ENCODE peak calls at places on chromosomes 12 and 14, in six cellular contexts. Q is heart left ventricle, N is cardiac fibroblast, F is upper lobe of left lung, M is lower leg skin, Z is dorsolateral prefrontal cortex. V is an unnamed sample.

GRCh38 chr12:25670076-25671055 is 117.3 kb upstream of the LMNTD1 start:
- DNase-seq in Q (no peak), N (peak), F (no peak), M (no peak), Z (no peak), V (no peak)

GRCh38 chr12:73817161-73817560 is 720.5 kb upstream of the ATXN7L3B start:
- DNase-seq in Q (no peak), N (no peak), F (no peak), M (no peak), Z (no peak), V (no peak)

GRCh38 chr14:77347746-77348145 is 26.9 kb downstream of the GSTZ1 start:
- DNase-seq in Q (no peak), N (no peak), F (no peak), M (no peak), Z (no peak), V (no peak)

GRCh38 chr12:19885987-19886804 is 446.9 kb downstream of the AEBP2 start:
- DNase-seq in Q (no peak), N (no peak), F (no peak), M (no peak), Z (no peak), V (no peak)

GRCh38 chr14:25056688-25057078 is 6.7 kb upstream of the STXBP6 start:
- DNase-seq in Q (no peak), N (no peak), F (no peak), M (no peak), Z (no peak), V (no peak)

GRCh38 chr14:53187921-53188463 is 34.9 kb upstream of the DDHD1 start:
- DNase-seq in Q (no peak), N (no peak), F (no peak), M (no peak), Z (no peak), V (no peak)

GRCh38 chr12:60148109-60148508 is 552.3 kb downstream of the SLC16A7 start:
- DNase-seq in Q (no peak), N (peak), F (no peak), M (no peak), Z (no peak), V (peak)

GRCh38 chr12:109617496-109617895 is 43.9 kb downstream of the MVK start:
- DNase-seq in Q (no peak), N (no peak), F (no peak), M (no peak), Z (peak), V (no peak)

GRCh38 chr14:24329736-24330135 is 5.1 kb downstream of the ADCY4 start:
- DNase-seq in Q (peak), N (no peak), F (peak), M (peak), Z (no peak), V (no peak)

GRCh38 chr12:104699489-104700194 is 242.9 kb downstream of the CHST11 start:
- DNase-seq in Q (no peak), N (peak), F (no peak), M (no peak), Z (no peak), V (no peak)

GRCh38 chr12:14366211-14366762 is 805 bp downstream of the ATF7IP start:
- DNase-seq in Q (no peak), N (no peak), F (no peak), M (no peak), Z (no peak), V (no peak)

GRCh38 chr12:116247377-116247776 is 30.1 kb downstream of the MED13L start:
- DNase-seq in Q (no peak), N (peak), F (no peak), M (no peak), Z (no peak), V (no peak)

GRCh38 chr14:25396128-25396527 is 346.2 kb upstream of the STXBP6 start:
- DNase-seq in Q (no peak), N (no peak), F (no peak), M (no peak), Z (no peak), V (no peak)

GRCh38 chr14:69363055-69363454 is 35.0 kb downstream of the ERH start:
- DNase-seq in Q (peak), N (peak), F (no peak), M (no peak), Z (peak), V (peak)

GRCh38 chr14:91323671-91324605 is 79.4 kb upstream of the GPR68 start:
- DNase-seq in Q (peak), N (peak), F (peak), M (peak), Z (peak), V (no peak)

GRCh38 chr14:50943261-50943942 is 881 bp downstream of the PYGL start:
- DNase-seq in Q (peak), N (peak), F (peak), M (peak), Z (no peak), V (no peak)

DNA sequence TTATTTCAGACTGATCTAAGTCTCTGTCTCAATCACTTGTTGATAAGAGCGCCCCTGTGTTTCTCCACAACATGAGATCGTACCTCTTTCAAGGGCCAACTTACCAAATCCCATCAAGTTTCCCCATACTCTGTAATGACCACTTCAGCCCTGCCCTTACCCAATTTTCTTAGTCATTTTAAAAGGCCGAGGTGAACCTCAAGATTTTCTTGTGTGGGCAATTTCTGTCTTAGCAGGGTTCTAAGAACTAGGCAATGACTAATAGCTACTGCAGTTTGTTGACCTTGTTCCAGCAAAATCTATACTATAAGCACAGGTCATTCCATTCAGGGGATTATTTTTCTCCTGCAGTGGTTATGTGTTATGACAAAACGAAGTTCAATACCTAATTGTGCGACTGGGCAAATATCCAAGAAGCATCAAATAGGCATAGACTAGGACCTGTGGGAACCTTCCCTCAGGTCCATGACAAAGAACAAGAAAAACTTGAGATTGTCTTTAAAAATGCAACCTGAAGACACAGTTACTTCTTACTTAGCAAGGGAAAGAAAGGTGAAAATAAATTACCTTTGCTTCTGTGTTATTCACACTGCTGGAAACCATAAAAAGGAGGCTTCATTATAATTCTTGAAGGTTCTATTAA is 359.9 kb downstream of the PCNX1 start:
- DNase-seq in Q (no peak), N (peak), F (no peak), M (no peak), Z (no peak), V (peak)
- H3K4me3 ChIP-seq in Q (no peak), N (no peak), F (no peak), M (no peak), Z (no peak), V (no peak)

DNA sequence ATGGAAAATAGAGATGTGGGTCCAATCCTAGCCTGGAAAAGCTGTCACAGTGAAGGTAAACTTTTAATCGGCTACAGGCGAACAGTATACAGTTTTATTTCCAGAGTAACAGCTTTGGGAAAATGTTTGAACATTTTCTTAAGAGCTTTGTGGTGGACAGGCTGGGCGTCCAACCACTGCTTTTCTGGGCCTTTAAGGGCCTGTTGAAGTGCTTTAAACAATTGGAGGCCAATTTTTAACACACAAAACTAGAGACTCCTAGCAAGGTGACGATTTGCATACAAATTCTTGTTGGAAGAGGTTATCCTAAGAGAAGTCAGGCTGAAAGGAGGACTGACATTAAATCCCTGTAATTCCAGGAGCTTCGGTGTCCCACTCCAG is 27.0 kb downstream of the BCL11B start:
- DNase-seq in Q (no peak), N (no peak), F (no peak), M (no peak), Z (no peak), V (no peak)
- H3K4me3 ChIP-seq in Q (no peak), N (no peak), F (no peak), M (no peak), Z (peak), V (no peak)

DNA sequence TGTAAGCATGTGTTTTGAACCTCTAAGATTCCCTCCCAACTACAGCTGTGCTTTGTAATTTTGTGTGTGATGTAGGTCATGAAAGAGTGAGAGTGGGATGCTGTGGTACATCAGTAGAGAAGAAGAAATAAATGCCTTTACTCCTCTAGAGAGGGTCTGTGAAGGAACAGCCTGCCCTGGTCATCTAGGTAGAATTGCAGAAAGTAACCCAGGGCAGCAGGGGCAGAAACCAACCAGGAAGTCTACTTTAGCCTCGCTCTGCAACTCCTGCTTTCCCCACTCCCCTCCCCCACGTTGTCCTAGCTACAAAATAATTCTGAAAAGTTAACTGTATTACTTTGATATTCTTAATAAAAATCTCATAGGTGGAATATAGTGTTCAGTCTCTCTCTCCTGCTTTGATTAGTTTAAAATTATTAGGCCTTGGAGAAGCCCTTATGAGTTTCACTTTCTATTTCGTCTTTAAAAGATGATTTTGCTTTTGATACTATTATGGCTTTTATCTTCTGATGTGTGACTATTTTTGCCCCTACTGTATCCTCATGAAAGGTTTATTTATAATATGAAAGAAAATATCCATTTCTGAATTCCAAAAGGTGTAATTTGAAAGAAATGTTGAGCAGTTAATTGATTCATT is 7.6 kb downstream of the TBK1 start:
- DNase-seq in Q (no peak), N (peak), F (peak), M (no peak), Z (no peak), V (no peak)
- H3K4me3 ChIP-seq in Q (peak), N (peak), F (peak), M (no peak), Z (no peak), V (no peak)

GRCh38 chr12:65175385-65175784 is 6.0 kb downstream of the LEMD3 start:
- DNase-seq in Q (no peak), N (no peak), F (no peak), M (no peak), Z (no peak), V (no peak)
- H3K4me3 ChIP-seq in Q (no peak), N (no peak), F (no peak), M (no peak), Z (no peak), V (no peak)

DNA sequence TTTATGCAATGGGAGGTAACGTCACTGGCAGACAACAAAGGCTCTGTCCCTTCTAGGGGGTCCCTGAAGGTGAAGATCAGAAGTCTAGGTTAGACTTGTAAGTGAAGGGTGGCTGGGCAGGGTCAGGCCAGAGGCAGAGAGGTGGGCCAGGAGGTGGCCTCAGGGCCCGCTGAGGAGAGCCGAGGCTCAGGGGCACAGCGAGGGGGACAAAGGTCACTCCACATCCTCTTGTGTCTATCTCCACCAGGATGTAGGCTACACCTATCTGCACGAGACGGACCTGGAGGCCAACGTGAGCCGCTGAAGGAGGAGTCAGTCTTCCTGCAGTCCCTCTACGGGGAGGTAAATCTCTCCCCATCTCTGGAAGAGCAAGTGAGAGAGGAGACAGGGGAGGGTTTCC is 20.3 kb downstream of the KRT85 start:
- DNase-seq in Q (no peak), N (no peak), F (no peak), M (no peak), Z (no peak), V (no peak)
- H3K4me3 ChIP-seq in Q (no peak), N (no peak), F (no peak), M (no peak), Z (no peak), V (no peak)

V was measured in skeletal muscle cell.